ENCODE peak calls at places on chromosomes 5 and 9, in eight cellular contexts. K, M, C, T, X, D, G and V are unnamed samples.

GRCh38 chr9:32344551-32345182 is 39.8 kb upstream of the ACO1 start:
- DNase-seq in K (no peak), D (no peak), T (no peak), C (no peak), G (no peak), X (no peak), M (no peak), V (peak)

GRCh38 chr9:129900263-129901041 is 65.2 kb downstream of the USP20 start:
- DNase-seq in M (no peak), K (no peak), T (no peak), D (no peak), X (no peak), G (no peak), C (no peak), V (no peak)

GRCh38 chr9:469672-470040 is 255.0 kb downstream of the DOCK8 start:
- DNase-seq in X (no peak), M (peak), C (no peak), K (no peak), D (peak), G (peak), T (peak), V (peak)

GRCh38 chr9:6873862-6874261 is 116.1 kb downstream of the KDM4C start:
- DNase-seq in D (no peak), T (no peak), X (no peak), G (no peak), K (peak), M (no peak), C (no peak), V (no peak)

GRCh38 chr9:135948873-135949665 is 12.1 kb downstream of the UBAC1 start:
- DNase-seq in C (no peak), D (no peak), T (no peak), M (no peak), X (no peak), K (no peak), G (no peak), V (no peak)

GRCh38 chr9:6305954-6306563 is 22.1 kb upstream of the TPD52L3 start:
- DNase-seq in C (no peak), T (no peak), M (peak), K (no peak), G (peak), D (no peak), X (peak), V (peak)

GRCh38 chr5:8843766-8844165 is 702.1 kb downstream of the SEMA5A start:
- DNase-seq in G (no peak), K (no peak), D (no peak), M (no peak), X (no peak), T (peak), C (no peak), V (peak)

GRCh38 chr9:21616082-21616778 is 134.1 kb upstream of the IFNE start:
- DNase-seq in X (no peak), T (no peak), M (no peak), D (no peak), K (no peak), C (no peak), G (no peak), V (no peak)

GRCh38 chr5:72608297-72608696 is 101.1 kb upstream of the ZNF366 start:
- DNase-seq in K (no peak), T (no peak), D (peak), M (no peak), C (no peak), G (peak), X (no peak), V (no peak)